ENCODE peak calls at places on chromosome 14, in four cellular contexts. One of them, this sample, is unnamed.

GRCh38 chr14:93788557-93789365 is 476 bp upstream of the PRIMA1 start:
- DNase-seq in K562: no peak
- DNase-seq in GM12878: no peak
- DNase-seq in HepG2: no peak
- DNase-seq in this sample: no peak

GRCh38 chr14:101118746-101119610 is 215.5 kb upstream of the RTL1 start:
- DNase-seq in K562: no peak
- DNase-seq in GM12878: no peak
- DNase-seq in HepG2: no peak
- DNase-seq in this sample: peak

GRCh38 chr14:61528591-61529021 is 166.7 kb upstream of the HIF1A start:
- DNase-seq in K562: no peak
- DNase-seq in GM12878: no peak
- DNase-seq in HepG2: no peak
- DNase-seq in this sample: no peak

GRCh38 chr14:100546051-100546443 is 41.2 kb downstream of the BEGAIN start:
- DNase-seq in K562: no peak
- DNase-seq in GM12878: no peak
- DNase-seq in HepG2: no peak
- DNase-seq in this sample: peak

GRCh38 chr14:103576371-103577024 is 13.7 kb downstream of the COA8 start:
- DNase-seq in K562: no peak
- DNase-seq in GM12878: no peak
- DNase-seq in HepG2: no peak
- DNase-seq in this sample: no peak

GRCh38 chr14:69715725-69716482 is 51.0 kb upstream of the SRSF5 start:
- DNase-seq in K562: no peak
- DNase-seq in GM12878: no peak
- DNase-seq in HepG2: no peak
- DNase-seq in this sample: no peak

GRCh38 chr14:92012121-92012748 is 27.6 kb downstream of the TRIP11 start:
- DNase-seq in K562: no peak
- DNase-seq in GM12878: no peak
- DNase-seq in HepG2: no peak
- DNase-seq in this sample: no peak

GRCh38 chr14:23446291-23446851 is 10.9 kb upstream of the MYH7 start:
- DNase-seq in K562: no peak
- DNase-seq in GM12878: no peak
- DNase-seq in HepG2: no peak
- DNase-seq in this sample: no peak

GRCh38 chr14:51369814-51370213 is 129.8 kb downstream of the TMX1 start:
- DNase-seq in K562: peak
- DNase-seq in GM12878: no peak
- DNase-seq in HepG2: no peak
- DNase-seq in this sample: peak

GRCh38 chr14:80781968-80782367 is 159.6 kb downstream of the CEP128 start:
- DNase-seq in K562: no peak
- DNase-seq in GM12878: no peak
- DNase-seq in HepG2: no peak
- DNase-seq in this sample: no peak

GRCh38 chr14:79281244-79282199 is 929.8 kb downstream of the DIO2 start:
- DNase-seq in K562: no peak
- DNase-seq in GM12878: no peak
- DNase-seq in HepG2: no peak
- DNase-seq in this sample: peak

GRCh38 chr14:38207830-38208815 is at the start of gene SSTR1:
- DNase-seq in K562: no peak
- DNase-seq in GM12878: no peak
- DNase-seq in HepG2: peak
- DNase-seq in this sample: no peak

GRCh38 chr14:99234982-99235491 is 37.0 kb downstream of the BCL11B start:
- DNase-seq in K562: no peak
- DNase-seq in GM12878: no peak
- DNase-seq in HepG2: no peak
- DNase-seq in this sample: peak
- TF ChIP-seq BRCA1 in K562: no peak
- TF ChIP-seq BRCA1 in GM12878: no peak
- TF ChIP-seq BRCA1 in HepG2: no peak
- TF ChIP-seq BRCA1 in this sample: no peak

DNA sequence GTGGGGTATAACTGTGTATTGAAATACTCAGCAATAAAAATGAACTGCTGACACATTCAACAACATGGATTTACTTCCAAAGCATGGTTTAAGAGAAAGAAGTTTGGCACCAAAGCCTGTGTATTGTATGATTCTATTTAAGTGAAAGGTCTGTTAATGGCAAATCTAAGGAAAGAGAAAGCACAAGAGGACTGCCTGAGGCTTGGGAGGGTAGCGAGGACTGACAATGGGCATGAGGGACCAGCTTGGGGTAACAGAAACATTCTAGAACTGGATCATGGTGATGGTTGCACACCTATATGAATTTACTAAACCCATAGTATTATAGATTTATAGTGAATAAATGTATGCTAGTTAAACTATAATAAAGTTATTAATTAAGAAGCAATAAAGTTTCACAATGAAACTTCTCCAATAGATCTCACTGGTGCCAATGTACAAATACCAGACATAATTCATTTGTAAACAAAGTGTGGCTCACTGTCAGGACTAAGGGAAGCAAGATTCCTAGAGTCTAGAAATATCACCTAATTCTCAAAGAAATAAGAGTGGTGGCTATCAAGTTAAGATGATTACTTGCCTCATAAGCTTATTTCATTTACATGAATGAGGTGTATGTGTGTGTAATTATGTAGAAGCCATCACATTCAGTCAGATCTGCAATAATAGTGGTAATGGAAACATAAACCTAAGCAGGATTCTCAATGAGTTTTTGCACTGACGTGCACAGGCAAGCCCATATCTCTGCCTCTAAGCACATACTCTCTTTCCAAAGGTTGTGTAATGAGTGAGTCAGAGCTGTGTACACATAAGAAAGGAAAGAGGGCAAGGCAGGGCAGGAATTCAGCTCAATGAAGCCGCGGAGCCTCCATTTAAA is 353.4 kb downstream of the KCNH5 start:
- DNase-seq in K562: no peak
- DNase-seq in GM12878: no peak
- DNase-seq in HepG2: peak
- DNase-seq in this sample: no peak
- TF ChIP-seq BRCA1 in K562: no peak
- TF ChIP-seq BRCA1 in GM12878: no peak
- TF ChIP-seq BRCA1 in HepG2: no peak
- TF ChIP-seq BRCA1 in this sample: no peak

GRCh38 chr14:72433511-72433910 is 460.4 kb downstream of the DPF3 start:
- DNase-seq in K562: no peak
- DNase-seq in GM12878: no peak
- DNase-seq in HepG2: no peak
- DNase-seq in this sample: no peak
- TF ChIP-seq BRCA1 in K562: no peak
- TF ChIP-seq BRCA1 in GM12878: no peak
- TF ChIP-seq BRCA1 in HepG2: no peak
- TF ChIP-seq BRCA1 in this sample: no peak

GRCh38 chr14:25086081-25086480 is 36.1 kb upstream of the STXBP6 start:
- DNase-seq in K562: no peak
- DNase-seq in GM12878: no peak
- DNase-seq in HepG2: no peak
- DNase-seq in this sample: no peak

GRCh38 chr14:25094171-25094907 is 44.4 kb upstream of the STXBP6 start:
- DNase-seq in K562: no peak
- DNase-seq in GM12878: no peak
- DNase-seq in HepG2: no peak
- DNase-seq in this sample: no peak

GRCh38 chr14:25086817-25087396 is 37.0 kb upstream of the STXBP6 start:
- DNase-seq in K562: no peak
- DNase-seq in GM12878: no peak
- DNase-seq in HepG2: no peak
- DNase-seq in this sample: no peak

GRCh38 chr14:25090716-25091454 is 40.9 kb upstream of the STXBP6 start:
- DNase-seq in K562: no peak
- DNase-seq in GM12878: no peak
- DNase-seq in HepG2: no peak
- DNase-seq in this sample: no peak

DNA sequence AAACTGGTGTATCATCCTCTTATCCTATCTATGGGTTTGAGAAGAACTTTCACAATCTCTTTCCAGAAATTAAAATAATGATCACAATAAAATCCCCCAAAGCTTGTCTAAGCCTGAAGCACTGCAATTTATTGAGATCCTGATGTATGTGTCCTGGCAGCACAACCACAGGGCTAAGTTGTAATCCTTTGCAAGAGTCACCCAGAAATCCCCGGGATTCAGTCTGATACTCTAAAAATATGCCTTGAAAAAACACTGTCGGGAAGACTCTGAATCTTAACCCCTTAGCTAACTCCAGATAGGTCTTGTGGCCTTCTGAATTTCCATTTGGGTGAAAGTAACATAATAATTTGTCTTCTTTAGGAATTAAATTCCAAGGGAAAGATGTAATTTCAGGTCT is 40.3 kb upstream of the STXBP6 start:
- DNase-seq in K562: no peak
- DNase-seq in GM12878: no peak
- DNase-seq in HepG2: no peak
- DNase-seq in this sample: no peak
- TF ChIP-seq BRCA1 in K562: no peak
- TF ChIP-seq BRCA1 in GM12878: no peak
- TF ChIP-seq BRCA1 in HepG2: no peak
- TF ChIP-seq BRCA1 in this sample: no peak

DNA sequence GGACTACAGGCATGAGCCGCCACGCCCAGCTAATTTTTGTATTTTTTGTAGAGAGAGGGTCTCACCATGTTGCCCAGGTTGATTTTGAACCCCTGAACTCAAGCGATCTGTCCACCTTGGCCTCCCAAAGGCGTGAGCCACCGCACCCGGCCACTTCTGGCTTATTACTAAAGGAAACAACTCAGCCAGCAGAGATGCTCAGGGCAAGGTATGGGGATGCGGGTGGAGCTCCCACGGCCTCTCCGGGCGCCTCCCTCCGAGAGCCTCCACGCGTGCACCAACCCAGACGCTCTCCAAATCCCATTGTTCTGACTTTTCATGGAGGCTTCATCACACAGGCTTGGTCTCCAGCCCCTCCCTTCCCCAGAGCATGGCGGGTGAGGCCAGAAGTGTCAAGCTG is 6.1 kb upstream of the GPR132 start:
- DNase-seq in K562: no peak
- DNase-seq in GM12878: no peak
- DNase-seq in HepG2: no peak
- DNase-seq in this sample: no peak
- TF ChIP-seq BRCA1 in K562: no peak
- TF ChIP-seq BRCA1 in GM12878: no peak
- TF ChIP-seq BRCA1 in HepG2: no peak
- TF ChIP-seq BRCA1 in this sample: no peak